ENCODE peak calls at places on chromosome 3, in six cellular contexts. P, I, L, B, C and T are unnamed samples.

GRCh38 chr3:82940124-82940523 is 1178.7 kb upstream of the GBE1 start:
- DNase-seq in P (no peak), I (no peak), L (no peak), B (no peak), C (no peak), T (no peak)

GRCh38 chr3:39108309-39108708 is 829 bp downstream of the TTC21A start:
- DNase-seq in P (no peak), I (no peak), L (no peak), B (no peak), C (no peak), T (no peak)

GRCh38 chr3:195873281-195873887 is 35.0 kb downstream of the TNK2 start:
- DNase-seq in P (no peak), I (no peak), L (no peak), B (peak), C (no peak), T (no peak)

GRCh38 chr3:194197396-194197960 is 61.5 kb downstream of the HES1 start:
- DNase-seq in P (no peak), I (no peak), L (no peak), B (no peak), C (no peak), T (no peak)

GRCh38 chr3:71305246-71306206 is 278.0 kb downstream of the FOXP1 start:
- DNase-seq in P (no peak), I (peak), L (peak), B (no peak), C (peak), T (peak)

GRCh38 chr3:112360574-112360973 is 27.6 kb downstream of the CD200 start:
- DNase-seq in P (no peak), I (no peak), L (peak), B (no peak), C (no peak), T (no peak)

GRCh38 chr3:77102916-77103769 is 63.2 kb downstream of the ROBO2 start:
- DNase-seq in P (no peak), I (no peak), L (no peak), B (no peak), C (no peak), T (no peak)

GRCh38 chr3:171028025-171028778 is 1.7 kb upstream of the SLC2A2 start:
- DNase-seq in P (peak), I (peak), L (peak), B (peak), C (peak), T (peak)

GRCh38 chr3:154060606-154061380 is 60.4 kb upstream of the ARHGEF26 start:
- DNase-seq in P (peak), I (peak), L (no peak), B (no peak), C (peak), T (no peak)

GRCh38 chr3:165624761-165625160 is 212.5 kb downstream of the BCHE start:
- DNase-seq in P (no peak), I (no peak), L (no peak), B (no peak), C (peak), T (peak)

GRCh38 chr3:125573216-125573615 is 22.1 kb downstream of the OSBPL11 start:
- DNase-seq in P (no peak), I (no peak), L (no peak), B (no peak), C (no peak), T (no peak)

GRCh38 chr3:33940149-33940548 is 141.7 kb downstream of the PDCD6IP start:
- DNase-seq in P (peak), I (peak), L (no peak), B (no peak), C (no peak), T (no peak)

GRCh38 chr3:184659797-184660301 is 52.0 kb downstream of the MAGEF1 start:
- DNase-seq in P (no peak), I (no peak), L (no peak), B (peak), C (no peak), T (no peak)

DNA sequence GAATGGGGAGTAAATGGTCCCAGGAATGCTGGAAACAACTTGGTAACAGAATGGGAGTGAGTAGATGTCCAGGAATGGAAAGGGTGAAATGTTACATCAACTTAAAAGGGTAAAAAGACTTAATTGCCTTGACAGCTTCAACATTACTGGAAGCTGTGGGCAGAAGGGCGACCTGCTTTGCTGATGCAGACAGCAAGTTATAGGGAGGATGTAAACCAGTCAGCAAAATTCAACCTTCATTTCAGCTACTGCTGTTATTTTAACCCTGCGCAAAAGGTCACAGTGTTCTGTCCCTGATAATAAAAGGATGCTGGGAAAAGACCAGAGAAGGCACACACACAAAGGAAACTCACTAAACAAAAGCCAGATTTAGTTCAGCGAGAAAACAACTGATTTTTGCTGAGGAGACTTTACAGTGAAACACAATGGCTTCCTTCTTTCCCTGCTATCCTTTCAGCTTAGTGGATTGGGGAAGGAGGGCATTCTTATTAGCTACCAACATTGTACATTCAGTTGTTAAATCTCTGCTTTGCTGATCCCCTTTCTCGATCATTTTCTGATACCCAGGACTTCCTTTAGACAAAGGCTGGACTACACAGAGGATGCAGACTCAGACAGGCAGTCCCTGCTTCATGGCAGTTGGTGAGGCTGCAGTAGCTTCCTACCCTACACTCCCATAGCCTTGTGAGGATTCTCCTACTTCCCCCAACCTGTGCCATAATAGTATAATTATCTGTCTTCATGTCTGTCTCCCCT is 62.0 kb downstream of the P3H2 start:
- DNase-seq in P (no peak), I (no peak), L (no peak), B (no peak), C (peak), T (peak)
- H3K27ac ChIP-seq in P (no peak), I (no peak), L (peak), B (no peak), C (peak), T (peak)

GRCh38 chr3:14410501-14411165 is 8.2 kb downstream of the SLC6A6 start:
- DNase-seq in P (no peak), I (peak), L (peak), B (no peak), C (peak), T (peak)

GRCh38 chr3:14412831-14413380 is 10.5 kb downstream of the SLC6A6 start:
- DNase-seq in P (no peak), I (no peak), L (no peak), B (no peak), C (peak), T (no peak)

GRCh38 chr3:14411988-14412387 is 9.6 kb downstream of the SLC6A6 start:
- DNase-seq in P (no peak), I (no peak), L (no peak), B (no peak), C (peak), T (no peak)

GRCh38 chr3:14410106-14410500 is 7.7 kb downstream of the SLC6A6 start:
- DNase-seq in P (no peak), I (no peak), L (no peak), B (no peak), C (no peak), T (no peak)

DNA sequence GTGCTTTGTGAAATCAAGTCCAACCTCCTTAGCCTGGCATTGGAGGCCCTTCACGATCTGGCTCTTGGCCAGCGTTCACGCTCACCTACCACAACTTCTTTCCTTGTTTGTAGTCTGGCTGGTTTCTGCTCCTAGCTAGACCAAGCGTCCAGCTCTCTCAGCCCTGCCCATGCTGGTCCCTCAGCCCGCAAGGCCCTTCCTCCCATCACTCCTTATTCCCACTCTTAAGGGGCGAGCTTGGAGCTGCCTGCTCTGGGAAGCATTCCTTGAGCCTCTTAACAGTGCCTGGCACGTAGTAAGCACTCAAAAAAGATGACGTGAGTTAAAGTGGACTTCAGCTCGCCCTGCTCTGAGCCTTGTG is 8.7 kb downstream of the SLC6A6 start:
- DNase-seq in P (no peak), I (no peak), L (peak), B (no peak), C (no peak), T (no peak)
- H3K27ac ChIP-seq in P (peak), I (peak), L (peak), B (no peak), C (no peak), T (peak)

DNA sequence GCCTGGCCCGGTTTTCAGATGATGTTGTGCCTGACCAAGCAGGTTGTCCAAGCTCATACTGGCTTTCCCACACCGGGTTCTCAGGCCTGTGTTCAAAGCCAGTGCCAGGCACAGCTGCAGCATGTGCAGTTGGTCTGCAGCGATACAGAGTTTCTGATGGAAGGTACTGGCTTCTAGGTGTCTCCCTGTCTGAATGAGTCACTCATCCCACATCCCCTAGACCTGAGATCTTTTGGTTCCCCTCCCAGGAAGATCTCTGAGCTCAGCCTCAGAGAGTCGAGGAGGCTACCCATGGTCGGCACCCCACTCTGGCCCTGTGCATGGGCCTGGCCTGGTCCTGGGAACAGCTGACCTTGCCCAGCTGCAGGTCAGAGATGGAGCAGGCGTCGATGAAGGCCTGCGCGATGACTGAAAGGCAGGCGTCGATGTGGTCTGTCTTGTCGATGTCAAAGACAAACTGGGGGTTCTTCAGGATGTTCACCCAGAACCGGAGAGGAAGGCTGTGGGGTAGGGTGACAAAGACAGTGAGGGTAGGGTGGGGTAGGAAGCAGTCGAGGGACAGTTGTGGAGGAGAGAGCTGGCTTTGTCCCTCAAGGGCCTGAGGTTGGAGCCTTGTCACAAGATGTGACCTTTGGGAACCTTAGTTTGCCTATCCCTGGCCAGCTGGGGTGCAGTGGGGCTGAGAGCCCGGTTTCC is 15.2 kb downstream of the H1-8 start:
- DNase-seq in P (no peak), I (no peak), L (no peak), B (peak), C (no peak), T (no peak)
- H3K27ac ChIP-seq in P (no peak), I (no peak), L (peak), B (no peak), C (peak), T (peak)

DNA sequence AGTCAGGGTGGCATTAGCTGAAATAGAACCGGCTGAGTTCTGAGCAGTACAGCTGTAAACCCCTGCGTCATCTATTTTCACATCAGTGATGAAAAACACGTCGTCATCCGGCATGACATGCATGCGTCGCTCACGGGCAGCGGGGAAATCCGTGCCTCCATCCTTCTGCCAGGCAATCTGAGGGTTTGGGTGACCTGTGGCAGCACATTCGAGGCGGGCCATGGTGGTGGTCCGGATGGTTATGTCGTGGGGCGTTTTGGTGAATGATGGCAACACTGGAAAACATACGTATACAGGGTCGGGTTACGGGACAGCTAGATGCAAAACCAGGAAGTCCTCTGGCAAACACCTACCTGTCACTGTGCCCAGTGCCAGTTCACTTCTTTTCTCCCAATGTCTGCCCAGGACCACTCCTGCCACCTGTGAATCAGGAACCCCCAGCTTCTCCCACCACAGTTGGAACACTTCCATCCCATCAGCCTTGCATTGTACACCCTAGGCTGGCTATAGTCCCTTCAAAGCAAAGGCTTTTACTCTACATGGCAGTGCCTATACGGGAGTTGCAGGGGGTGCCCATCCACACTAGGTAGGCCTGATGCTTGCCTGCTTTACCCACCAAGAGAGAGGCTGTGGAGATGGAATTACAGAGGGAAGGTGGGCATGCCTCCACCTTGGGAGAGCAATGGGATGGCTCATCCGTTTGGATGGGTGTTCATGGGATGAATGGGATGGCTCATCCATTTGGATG is 116.7 kb downstream of the LRIG1 start:
- DNase-seq in P (no peak), I (no peak), L (no peak), B (no peak), C (no peak), T (no peak)
- H3K27ac ChIP-seq in P (no peak), I (no peak), L (no peak), B (no peak), C (no peak), T (no peak)

DNA sequence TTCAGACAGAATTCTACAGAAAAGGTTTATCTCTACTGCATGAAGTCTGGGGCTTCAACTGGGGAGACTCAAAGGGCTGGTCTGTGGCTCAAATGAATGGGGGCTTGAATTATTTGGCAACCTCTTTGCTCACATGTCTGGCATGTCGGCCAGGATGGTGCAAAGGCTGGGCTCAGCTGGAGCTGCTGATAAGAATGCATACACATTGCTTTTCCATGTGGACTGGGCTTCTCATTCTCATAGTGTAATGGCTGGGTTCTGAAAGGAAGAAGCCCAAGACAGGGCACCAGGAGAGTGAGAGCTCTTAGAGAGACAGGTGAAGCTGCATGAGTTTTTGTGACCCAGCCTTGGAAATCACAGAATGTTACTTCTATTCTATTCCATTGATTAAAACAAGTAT is 194.3 kb upstream of the SGO1 start:
- DNase-seq in P (no peak), I (no peak), L (no peak), B (no peak), C (no peak), T (no peak)
- H3K27ac ChIP-seq in P (no peak), I (no peak), L (no peak), B (no peak), C (no peak), T (no peak)